ENCODE peak calls at places on chromosomes 11 and 22, in five cellular contexts. U is G401; N is CD8-positive, alpha-beta T cell; J is non-pigmented ciliary epithelial cell; I is stimulated activated CD8-positive, alpha-beta memory T cell treated with anti-CD3 and anti-CD28 coated beads, Interleukin-7, amount 100 ng/mL, for 4 hours. X is an unnamed sample.

GRCh38 chr11:21511835-21512440 is 680.9 kb upstream of the ANO5 start:
- DNase-seq in J (no peak), U (peak), N (no peak), I (no peak), X (peak)

GRCh38 chr11:44589301-44589700 is 23.8 kb downstream of the CD82 start:
- DNase-seq in N (no peak), U (no peak), I (no peak), J (peak), X (no peak)

GRCh38 chr22:39349506-39349966 is 255 bp upstream of the SYNGR1 start:
- DNase-seq in J (no peak), N (peak), U (peak), I (no peak), X (peak)

GRCh38 chr11:92424281-92424680 is 199.7 kb downstream of the FAT3 start:
- DNase-seq in I (no peak), N (no peak), J (no peak), U (no peak), X (no peak)

GRCh38 chr11:123829745-123830144 is 23.6 kb upstream of the OR6M1 start:
- DNase-seq in J (no peak), I (no peak), N (no peak), U (no peak), X (no peak)

GRCh38 chr11:74932169-74932568 is 16.7 kb downstream of the XRRA1 start:
- DNase-seq in J (no peak), U (no peak), N (no peak), I (no peak), X (no peak)

GRCh38 chr11:31240340-31240904 is 129.1 kb downstream of the DCDC1 start:
- DNase-seq in J (no peak), I (no peak), U (peak), N (no peak), X (peak)

GRCh38 chr22:38034278-38034882 is 22.8 kb upstream of the PICK1 start:
- DNase-seq in U (peak), N (no peak), J (peak), I (no peak), X (peak)

GRCh38 chr22:25113316-25113721 is 86.3 kb upstream of the CRYBB3 start:
- DNase-seq in I (no peak), U (no peak), N (no peak), J (no peak), X (no peak)

GRCh38 chr11:69815973-69816372 is 3.2 kb downstream of the FGF3 start:
- DNase-seq in U (no peak), I (no peak), J (no peak), N (no peak), X (no peak)

GRCh38 chr11:4983851-4984250 is 10.8 kb upstream of the OR51L1 start:
- DNase-seq in N (no peak), I (no peak), J (no peak), U (no peak), X (no peak)

GRCh38 chr11:792873-793272 is 3.0 kb upstream of the CEND1 start:
- DNase-seq in U (no peak), J (no peak), I (no peak), N (no peak), X (no peak)

GRCh38 chr11:119484741-119485605 is 62.0 kb upstream of the THY1 start:
- DNase-seq in J (no peak), U (no peak), N (no peak), I (no peak), X (no peak)

GRCh38 chr11:9606799-9607510 is 33.5 kb downstream of the WEE1 start:
- DNase-seq in U (peak), J (no peak), N (no peak), I (no peak), X (peak)

GRCh38 chr11:65279713-65280459 is 18.1 kb downstream of the POLA2 start:
- DNase-seq in J (peak), N (no peak), U (no peak), I (peak), X (no peak)

GRCh38 chr11:124746621-124747243 is 5.3 kb downstream of the VSIG2 start:
- DNase-seq in U (no peak), N (peak), I (peak), J (peak), X (peak)

GRCh38 chr22:27179161-27179560 is 521.8 kb downstream of the MIAT start:
- DNase-seq in U (no peak), J (no peak), N (no peak), I (no peak), X (no peak)